ENCODE peak calls at places on chromosomes 5 and 9, in four cellular contexts. One of them, this sample, is unnamed.

GRCh38 chr5:178280631-178281030 is 48.0 kb upstream of the PHYKPL start:
- DNase-seq in K562: no peak
- DNase-seq in H1: no peak
- DNase-seq in SK-N-SH: peak
- DNase-seq in this sample: no peak

GRCh38 chr5:58069016-58069705 is 390.7 kb downstream of the PLK2 start:
- DNase-seq in K562: no peak
- DNase-seq in SK-N-SH: no peak
- DNase-seq in H1: no peak
- DNase-seq in this sample: no peak

GRCh38 chr5:116037236-116037822 is 5.1 kb downstream of the ARL14EPL start:
- DNase-seq in K562: no peak
- DNase-seq in SK-N-SH: no peak
- DNase-seq in H1: no peak
- DNase-seq in this sample: no peak

GRCh38 chr5:142568271-142568995 is 117.5 kb downstream of the FGF1 start:
- DNase-seq in SK-N-SH: no peak
- DNase-seq in K562: no peak
- DNase-seq in H1: no peak
- DNase-seq in this sample: no peak

GRCh38 chr9:124392855-124393460 is 22.3 kb downstream of the PSMB7 start:
- DNase-seq in K562: peak
- DNase-seq in H1: no peak
- DNase-seq in SK-N-SH: peak
- DNase-seq in this sample: no peak

GRCh38 chr5:39850291-39850690 is 425.5 kb upstream of the DAB2 start:
- DNase-seq in K562: no peak
- DNase-seq in H1: no peak
- DNase-seq in SK-N-SH: no peak
- DNase-seq in this sample: no peak

GRCh38 chr5:10295619-10296326 is 11.9 kb downstream of the CMBL start:
- DNase-seq in K562: no peak
- DNase-seq in SK-N-SH: no peak
- DNase-seq in H1: no peak
- DNase-seq in this sample: no peak

GRCh38 chr5:102826629-102827028 is 71.5 kb downstream of the PAM start:
- DNase-seq in H1: no peak
- DNase-seq in K562: no peak
- DNase-seq in SK-N-SH: no peak
- DNase-seq in this sample: no peak

DNA sequence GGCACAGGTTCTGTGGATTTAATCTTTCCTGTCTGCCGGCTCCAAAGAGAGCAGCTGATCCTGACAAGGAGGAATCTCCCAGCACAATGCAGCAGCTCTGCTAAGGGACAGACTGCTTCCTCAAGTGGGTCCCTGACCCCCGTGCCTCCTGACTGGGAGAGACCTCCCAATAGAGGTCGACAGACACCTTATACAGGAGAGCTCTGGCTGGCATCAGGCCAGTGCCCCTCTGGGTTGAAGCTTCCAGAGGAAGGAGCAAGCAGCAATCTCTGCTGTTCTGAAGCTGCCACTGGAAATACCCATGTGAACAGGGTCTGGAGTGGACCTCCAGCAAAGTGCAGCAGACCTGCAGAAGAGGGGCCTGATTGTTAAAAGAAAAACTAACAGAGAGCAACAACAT is 630.2 kb upstream of the FTMT start:
- DNase-seq in H1: no peak
- DNase-seq in SK-N-SH: no peak
- DNase-seq in K562: no peak
- DNase-seq in this sample: no peak
- TF ChIP-seq NRF1 in H1: no peak
- TF ChIP-seq NRF1 in SK-N-SH: no peak
- TF ChIP-seq NRF1 in K562: no peak
- TF ChIP-seq NRF1 in this sample: no peak

GRCh38 chr5:32331217-32331926 is 18.6 kb upstream of the MTMR12 start:
- DNase-seq in SK-N-SH: no peak
- DNase-seq in H1: no peak
- DNase-seq in K562: no peak
- DNase-seq in this sample: no peak
- TF ChIP-seq NRF1 in SK-N-SH: no peak
- TF ChIP-seq NRF1 in H1: no peak
- TF ChIP-seq NRF1 in K562: no peak
- TF ChIP-seq NRF1 in this sample: no peak

GRCh38 chr5:83564069-83564749 is 92.7 kb downstream of the VCAN start:
- DNase-seq in K562: peak
- DNase-seq in H1: no peak
- DNase-seq in SK-N-SH: peak
- DNase-seq in this sample: no peak
- TF ChIP-seq NRF1 in K562: no peak
- TF ChIP-seq NRF1 in H1: no peak
- TF ChIP-seq NRF1 in SK-N-SH: no peak
- TF ChIP-seq NRF1 in this sample: no peak

GRCh38 chr9:134293576-134294227 is 32.6 kb upstream of the RXRA start:
- DNase-seq in K562: no peak
- DNase-seq in SK-N-SH: peak
- DNase-seq in H1: no peak
- DNase-seq in this sample: no peak

GRCh38 chr9:134295746-134296250 is 30.5 kb upstream of the RXRA start:
- DNase-seq in H1: no peak
- DNase-seq in SK-N-SH: no peak
- DNase-seq in K562: no peak
- DNase-seq in this sample: no peak

GRCh38 chr9:134293031-134293521 is 33.2 kb upstream of the RXRA start:
- DNase-seq in SK-N-SH: no peak
- DNase-seq in H1: no peak
- DNase-seq in K562: no peak
- DNase-seq in this sample: no peak

GRCh38 chr9:134295101-134295745 is 31.0 kb upstream of the RXRA start:
- DNase-seq in SK-N-SH: peak
- DNase-seq in H1: no peak
- DNase-seq in K562: no peak
- DNase-seq in this sample: no peak

DNA sequence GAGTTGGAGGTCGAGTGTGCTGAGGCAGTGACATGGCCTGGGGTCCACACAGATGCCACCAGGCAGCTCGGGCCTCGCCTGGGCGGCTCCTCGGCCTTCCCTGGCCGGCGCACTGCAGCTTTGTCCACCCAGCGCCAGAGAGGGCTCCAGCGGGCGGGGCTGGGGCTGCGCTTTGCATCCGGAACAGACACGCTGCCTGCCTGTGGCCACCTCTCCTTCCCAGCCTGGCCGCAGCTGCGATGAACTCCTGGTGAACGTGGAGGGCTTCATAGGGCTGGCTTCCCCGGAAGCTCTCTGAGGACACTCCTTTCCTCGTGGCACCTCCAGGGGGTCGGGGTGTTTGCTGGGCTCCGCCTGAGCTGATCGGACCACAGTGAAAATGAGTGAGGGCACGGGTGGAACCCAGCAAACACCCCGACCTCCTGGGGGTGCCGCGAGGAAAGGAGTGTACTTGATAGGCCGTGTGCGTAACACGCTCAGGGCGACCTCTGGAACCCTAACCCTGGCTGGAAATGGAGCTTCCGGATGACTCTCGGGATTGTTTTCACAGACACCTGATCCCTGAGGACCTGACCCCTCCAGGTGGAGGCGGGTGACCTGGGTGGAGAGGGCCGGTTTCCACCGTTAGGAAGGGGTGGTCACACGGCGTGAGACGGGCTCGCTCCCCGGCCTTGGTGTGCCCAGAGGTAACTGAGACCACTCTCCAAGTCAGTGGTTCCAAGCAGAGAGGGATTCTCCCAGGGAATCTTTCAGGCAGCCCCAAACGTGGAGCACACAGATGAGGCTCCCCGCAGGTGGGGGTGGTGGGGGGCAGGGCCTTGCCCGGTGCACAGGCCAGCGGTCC is 31.8 kb upstream of the RXRA start:
- DNase-seq in H1: no peak
- DNase-seq in SK-N-SH: peak
- DNase-seq in K562: peak
- DNase-seq in this sample: no peak
- TF ChIP-seq NRF1 in H1: no peak
- TF ChIP-seq NRF1 in SK-N-SH: no peak
- TF ChIP-seq NRF1 in K562: no peak
- TF ChIP-seq NRF1 in this sample: no peak

DNA sequence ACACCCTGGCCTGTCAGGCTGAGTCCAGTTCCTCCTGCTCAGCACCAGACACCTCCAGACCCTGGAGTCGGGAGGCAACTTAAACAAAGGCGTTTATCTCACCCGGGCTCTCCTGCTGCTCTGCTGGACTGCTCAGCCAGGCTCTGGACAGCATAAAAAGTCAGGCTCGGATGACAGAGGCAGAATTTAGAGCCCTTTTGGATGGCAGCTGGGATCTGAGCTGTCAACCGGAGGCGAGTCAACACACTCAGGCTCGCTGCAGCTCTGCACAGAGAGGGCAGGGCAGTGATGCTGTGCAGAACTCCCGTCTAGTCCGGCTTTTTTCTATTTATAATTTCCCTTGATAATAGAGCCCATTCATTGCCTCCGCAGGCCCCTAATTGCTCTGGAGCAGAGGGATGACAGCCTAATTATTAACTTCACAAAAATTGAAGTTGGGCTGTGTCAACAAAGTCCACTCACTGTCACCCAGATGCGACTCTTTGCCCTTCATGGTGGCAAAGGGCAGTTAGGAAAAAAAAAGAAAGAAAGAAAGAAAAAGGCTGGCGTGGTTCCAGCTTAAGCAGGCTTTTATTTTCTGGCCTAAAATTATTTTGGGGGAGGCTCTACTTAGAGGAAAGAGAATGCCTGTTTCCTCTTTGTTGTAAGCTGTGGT is 37.6 kb downstream of the STC2 start:
- DNase-seq in H1: no peak
- DNase-seq in K562: no peak
- DNase-seq in SK-N-SH: peak
- DNase-seq in this sample: no peak
- TF ChIP-seq NRF1 in H1: no peak
- TF ChIP-seq NRF1 in K562: no peak
- TF ChIP-seq NRF1 in SK-N-SH: no peak
- TF ChIP-seq NRF1 in this sample: no peak

DNA sequence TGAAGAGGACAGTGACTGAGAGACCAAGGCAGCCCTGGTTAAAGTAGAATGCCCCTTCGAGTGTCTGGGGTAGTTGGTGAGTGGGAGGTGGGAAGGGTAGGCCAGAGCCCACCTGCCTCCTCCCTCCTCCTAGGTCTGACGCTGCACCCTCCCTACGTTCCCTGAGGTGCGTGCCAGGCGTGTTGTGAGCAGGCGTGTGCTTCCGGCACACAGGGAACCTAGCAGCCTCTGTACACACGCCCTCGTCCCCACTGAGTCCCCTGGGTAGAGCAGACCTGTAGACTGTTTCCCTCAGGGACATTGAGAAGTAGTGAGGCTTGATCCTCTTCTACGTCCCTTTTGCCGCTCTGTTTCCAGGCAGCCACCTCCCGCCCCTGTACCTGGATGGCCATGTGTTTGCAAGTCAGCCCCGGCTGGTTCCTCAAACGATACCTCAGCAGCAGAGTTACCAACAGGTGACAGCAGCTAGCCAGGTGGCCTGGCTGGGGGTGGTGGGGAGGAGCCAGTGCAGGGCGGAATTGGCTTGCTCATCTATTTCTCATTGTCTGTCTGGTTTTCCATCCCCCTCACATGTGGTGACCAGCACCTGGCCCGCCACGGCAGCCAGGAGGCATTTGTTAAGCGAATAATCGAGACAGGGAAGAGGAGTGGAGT is 16.9 kb upstream of the POMT1 start:
- DNase-seq in H1: no peak
- DNase-seq in K562: no peak
- DNase-seq in SK-N-SH: no peak
- DNase-seq in this sample: no peak
- TF ChIP-seq NRF1 in H1: no peak
- TF ChIP-seq NRF1 in K562: no peak
- TF ChIP-seq NRF1 in SK-N-SH: no peak
- TF ChIP-seq NRF1 in this sample: no peak

DNA sequence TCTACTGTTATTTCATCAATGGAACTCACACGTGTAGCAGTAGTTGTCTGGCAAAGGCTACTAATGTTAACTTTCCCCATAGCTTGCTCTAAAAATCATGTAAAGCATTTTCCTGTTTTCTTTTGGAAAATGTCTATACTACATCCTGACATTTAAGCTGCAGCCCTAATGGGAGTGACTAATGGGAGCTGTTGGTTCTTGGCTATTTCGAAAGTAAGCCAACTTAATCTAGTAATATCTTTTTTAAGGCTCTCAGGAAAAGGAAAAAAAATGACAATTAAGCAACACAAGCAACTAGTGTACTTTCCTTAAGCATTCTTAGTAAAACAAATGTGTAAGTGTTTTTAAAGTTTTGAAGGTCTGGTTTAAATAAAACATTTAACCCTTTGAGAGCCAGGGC is 169.2 kb downstream of the SLC12A2 start:
- DNase-seq in H1: no peak
- DNase-seq in SK-N-SH: no peak
- DNase-seq in K562: no peak
- DNase-seq in this sample: no peak
- TF ChIP-seq NRF1 in H1: no peak
- TF ChIP-seq NRF1 in SK-N-SH: no peak
- TF ChIP-seq NRF1 in K562: no peak
- TF ChIP-seq NRF1 in this sample: no peak

DNA sequence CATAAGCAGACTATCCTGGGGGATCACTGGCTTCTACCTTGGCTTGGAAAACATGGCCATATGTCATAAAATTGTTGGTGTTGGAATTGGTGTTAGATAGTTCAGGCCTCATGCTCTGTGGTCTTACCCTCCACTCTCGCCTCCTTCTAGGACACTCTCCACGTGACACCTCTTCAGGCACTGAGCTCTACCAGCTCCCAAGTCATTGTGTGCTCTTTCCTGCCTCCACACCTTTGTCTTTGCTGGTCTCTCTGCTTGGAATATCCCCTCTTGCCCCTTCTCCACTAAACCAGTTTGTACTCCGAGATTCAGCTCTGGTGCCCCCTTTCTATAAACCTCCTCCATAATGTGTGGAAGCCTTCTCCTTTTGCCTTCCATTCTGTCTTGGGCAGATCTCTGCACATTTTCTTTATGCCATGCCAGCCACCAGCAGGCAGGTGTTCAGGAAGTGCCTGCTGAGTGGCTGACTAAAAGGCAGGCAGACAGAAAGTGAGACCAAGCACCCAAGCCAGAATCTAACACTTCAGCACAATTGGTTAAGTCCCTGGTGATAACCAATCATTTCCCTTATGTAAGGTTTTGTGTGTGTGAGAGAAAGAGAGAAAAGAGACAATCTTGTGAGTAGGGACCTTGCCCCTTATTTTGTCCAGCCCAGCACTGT is 37.7 kb downstream of the SAR1B start:
- DNase-seq in H1: no peak
- DNase-seq in K562: no peak
- DNase-seq in SK-N-SH: no peak
- DNase-seq in this sample: peak
- TF ChIP-seq NRF1 in H1: no peak
- TF ChIP-seq NRF1 in K562: no peak
- TF ChIP-seq NRF1 in SK-N-SH: no peak
- TF ChIP-seq NRF1 in this sample: no peak

DNA sequence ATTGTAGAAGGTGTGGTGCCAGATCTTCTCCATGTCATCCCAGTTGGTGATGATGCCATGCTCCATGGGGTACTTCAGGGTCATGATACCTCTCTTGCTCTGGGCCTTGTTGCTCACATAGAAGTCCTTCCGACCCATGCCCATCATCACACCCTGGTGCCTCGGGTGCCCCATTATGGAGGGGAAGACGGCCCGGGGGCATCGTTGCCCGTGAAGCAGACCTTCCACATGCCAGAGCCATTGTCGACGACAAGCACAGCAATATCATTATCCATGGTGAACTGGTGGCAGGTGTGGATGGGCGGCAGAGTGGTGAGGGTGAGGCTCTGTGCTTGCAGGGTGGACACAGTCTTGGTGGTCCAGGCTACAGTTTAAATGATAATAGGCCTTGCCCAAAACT is 24.8 kb upstream of the RAPGEF6 start:
- DNase-seq in K562: no peak
- DNase-seq in SK-N-SH: no peak
- DNase-seq in H1: no peak
- DNase-seq in this sample: no peak
- TF ChIP-seq NRF1 in K562: no peak
- TF ChIP-seq NRF1 in SK-N-SH: no peak
- TF ChIP-seq NRF1 in H1: no peak
- TF ChIP-seq NRF1 in this sample: no peak